ENCODE peak calls at places on chromosomes 13 and 19, in five cellular contexts. H, D, Y, T and P are unnamed samples.

GRCh38 chr13:77309254-77309653 is 17.6 kb downstream of the MYCBP2 start:
- DNase-seq in T (no peak), Y (no peak), D (no peak), H (no peak), P (peak; percentile 12)

GRCh38 chr13:96817336-96817941 is 176.8 kb downstream of the OXGR1 start:
- DNase-seq in D (no peak), Y (no peak), H (no peak), T (no peak), P (peak; percentile 7)

GRCh38 chr19:39432677-39433025 is 3.1 kb downstream of the RPS16 start:
- DNase-seq in T (no peak), Y (no peak), D (no peak), H (no peak), P (no peak)

GRCh38 chr19:35468637-35469036 is 20.6 kb downstream of the FFAR2 start:
- DNase-seq in H (peak; percentile 50), D (peak; percentile 2), T (peak; percentile 71), Y (no peak), P (peak; percentile 46)

GRCh38 chr19:19606021-19606420 is 12.5 kb downstream of the PBX4 start:
- DNase-seq in Y (no peak), H (peak; percentile 68), D (no peak), T (peak; percentile 55), P (peak; percentile 86)

GRCh38 chr13:58025821-58026220 is 394.3 kb downstream of the PCDH17 start:
- DNase-seq in D (no peak), H (no peak), T (no peak), Y (no peak), P (no peak)

GRCh38 chr13:26628706-26629105 is 71.2 kb downstream of the WASF3 start:
- DNase-seq in Y (no peak), T (no peak), H (peak; percentile 37), D (peak; percentile 24), P (peak; percentile 38)

GRCh38 chr13:33009019-33009418 is 7.2 kb upstream of the KL start:
- DNase-seq in H (no peak), Y (no peak), D (no peak), T (no peak), P (no peak)

GRCh38 chr13:31477961-31478360 is 261.4 kb upstream of the RXFP2 start:
- DNase-seq in T (no peak), H (peak; percentile 10), Y (no peak), D (peak; percentile 92), P (no peak)

GRCh38 chr13:45851171-45851889 is at the start of gene SIAH3:
- DNase-seq in Y (no peak), H (peak; percentile 40), T (peak; percentile 21), D (peak; percentile 51), P (no peak)

GRCh38 chr13:110340812-110341444 is 33.8 kb downstream of the COL4A2 start:
- DNase-seq in D (peak; percentile 93), T (peak; percentile 51), H (peak; percentile 40), Y (no peak), P (no peak)

GRCh38 chr13:50509771-50510441 is 333.6 kb downstream of the DLEU7 start:
- DNase-seq in D (peak; percentile 29), H (peak; percentile 42), T (no peak), Y (no peak), P (no peak)

GRCh38 chr13:48505597-48506091 is 27.2 kb downstream of the RCBTB2 start:
- DNase-seq in T (peak; percentile 82), H (no peak), D (no peak), Y (no peak), P (peak; percentile 99)